ENCODE peak calls at places on chromosomes 3 and 15, in ten cellular contexts. One of them, this sample, is unnamed.

GRCh38 chr15:38941399-38941953 is 376.9 kb upstream of the RASGRP1 start:
- DNase-seq in Right ventricle myocardium superior: no peak
- DNase-seq in HTR-8/SVneo: peak; percentile 30
- DNase-seq in activated CD4-positive, alpha-beta T cell treated with anti-CD3 and anti-CD28 coated beads, Interleukin-2, amount 50 U/mL, for 24 hours: no peak
- DNase-seq in fibroblast of the aortic adventitia: no peak
- DNase-seq in anterior cingulate cortex: no peak
- DNase-seq in GM20000: no peak
- DNase-seq in NCI-H2029: no peak
- DNase-seq in NCI-H1105: no peak
- DNase-seq in SK-N-MC: no peak
- DNase-seq in this sample: no peak

GRCh38 chr3:185420762-185421161 is 57.8 kb downstream of the MAP3K13 start:
- DNase-seq in Right ventricle myocardium superior: no peak
- DNase-seq in HTR-8/SVneo: no peak
- DNase-seq in activated CD4-positive, alpha-beta T cell treated with anti-CD3 and anti-CD28 coated beads, Interleukin-2, amount 50 U/mL, for 24 hours: no peak
- DNase-seq in fibroblast of the aortic adventitia: peak; percentile 35
- DNase-seq in anterior cingulate cortex: no peak
- DNase-seq in GM20000: no peak
- DNase-seq in NCI-H2029: peak; percentile 92
- DNase-seq in NCI-H1105: peak; percentile 69
- DNase-seq in SK-N-MC: no peak
- DNase-seq in this sample: no peak

GRCh38 chr3:55904716-55905115 is 417.6 kb upstream of the WNT5A start:
- DNase-seq in Right ventricle myocardium superior: no peak
- DNase-seq in HTR-8/SVneo: no peak
- DNase-seq in activated CD4-positive, alpha-beta T cell treated with anti-CD3 and anti-CD28 coated beads, Interleukin-2, amount 50 U/mL, for 24 hours: no peak
- DNase-seq in fibroblast of the aortic adventitia: no peak
- DNase-seq in anterior cingulate cortex: no peak
- DNase-seq in GM20000: no peak
- DNase-seq in NCI-H2029: no peak
- DNase-seq in NCI-H1105: no peak
- DNase-seq in SK-N-MC: no peak
- DNase-seq in this sample: no peak

GRCh38 chr3:127174284-127174683 is 18.6 kb upstream of the PRR23E start:
- DNase-seq in Right ventricle myocardium superior: no peak
- DNase-seq in HTR-8/SVneo: no peak
- DNase-seq in activated CD4-positive, alpha-beta T cell treated with anti-CD3 and anti-CD28 coated beads, Interleukin-2, amount 50 U/mL, for 24 hours: no peak
- DNase-seq in fibroblast of the aortic adventitia: no peak
- DNase-seq in anterior cingulate cortex: no peak
- DNase-seq in GM20000: no peak
- DNase-seq in NCI-H2029: no peak
- DNase-seq in NCI-H1105: no peak
- DNase-seq in SK-N-MC: no peak
- DNase-seq in this sample: no peak

GRCh38 chr15:72167445-72167844 is 30.1 kb downstream of the GRAMD2A start:
- DNase-seq in Right ventricle myocardium superior: no peak
- DNase-seq in HTR-8/SVneo: no peak
- DNase-seq in activated CD4-positive, alpha-beta T cell treated with anti-CD3 and anti-CD28 coated beads, Interleukin-2, amount 50 U/mL, for 24 hours: no peak
- DNase-seq in fibroblast of the aortic adventitia: no peak
- DNase-seq in anterior cingulate cortex: no peak
- DNase-seq in GM20000: no peak
- DNase-seq in NCI-H2029: no peak
- DNase-seq in NCI-H1105: no peak
- DNase-seq in SK-N-MC: no peak
- DNase-seq in this sample: no peak

GRCh38 chr15:74664028-74664616 is 31.7 kb downstream of the EDC3 start:
- DNase-seq in Right ventricle myocardium superior: peak; percentile 66
- DNase-seq in HTR-8/SVneo: no peak
- DNase-seq in activated CD4-positive, alpha-beta T cell treated with anti-CD3 and anti-CD28 coated beads, Interleukin-2, amount 50 U/mL, for 24 hours: no peak
- DNase-seq in fibroblast of the aortic adventitia: peak; percentile 77
- DNase-seq in anterior cingulate cortex: peak; percentile 48
- DNase-seq in GM20000: no peak
- DNase-seq in NCI-H2029: no peak
- DNase-seq in NCI-H1105: no peak
- DNase-seq in SK-N-MC: no peak
- DNase-seq in this sample: no peak

GRCh38 chr3:117045143-117045542 is 335.6 kb downstream of the TUSC7 start:
- DNase-seq in Right ventricle myocardium superior: peak; percentile 53
- DNase-seq in HTR-8/SVneo: no peak
- DNase-seq in activated CD4-positive, alpha-beta T cell treated with anti-CD3 and anti-CD28 coated beads, Interleukin-2, amount 50 U/mL, for 24 hours: no peak
- DNase-seq in fibroblast of the aortic adventitia: no peak
- DNase-seq in anterior cingulate cortex: no peak
- DNase-seq in GM20000: no peak
- DNase-seq in NCI-H2029: no peak
- DNase-seq in NCI-H1105: no peak
- DNase-seq in SK-N-MC: no peak
- DNase-seq in this sample: no peak

GRCh38 chr3:169607909-169608308 is 55.6 kb downstream of the MECOM start:
- DNase-seq in Right ventricle myocardium superior: no peak
- DNase-seq in HTR-8/SVneo: no peak
- DNase-seq in activated CD4-positive, alpha-beta T cell treated with anti-CD3 and anti-CD28 coated beads, Interleukin-2, amount 50 U/mL, for 24 hours: no peak
- DNase-seq in fibroblast of the aortic adventitia: no peak
- DNase-seq in anterior cingulate cortex: no peak
- DNase-seq in GM20000: no peak
- DNase-seq in NCI-H2029: peak; percentile 18
- DNase-seq in NCI-H1105: peak; percentile 26
- DNase-seq in SK-N-MC: no peak
- DNase-seq in this sample: no peak

GRCh38 chr3:171970301-171970788 is 69.0 kb upstream of the FNDC3B start:
- DNase-seq in Right ventricle myocardium superior: no peak
- DNase-seq in HTR-8/SVneo: no peak
- DNase-seq in activated CD4-positive, alpha-beta T cell treated with anti-CD3 and anti-CD28 coated beads, Interleukin-2, amount 50 U/mL, for 24 hours: no peak
- DNase-seq in fibroblast of the aortic adventitia: peak; percentile 46
- DNase-seq in anterior cingulate cortex: no peak
- DNase-seq in GM20000: no peak
- DNase-seq in NCI-H2029: no peak
- DNase-seq in NCI-H1105: no peak
- DNase-seq in SK-N-MC: no peak
- DNase-seq in this sample: no peak